ENCODE peak calls at places on chromosomes 13 and 19, in five cellular contexts. I is astrocyte of the cerebellum, Z is left ventricle myocardium inferior, G is MM.1S, C is foreskin fibroblast. V is an unnamed sample.

GRCh38 chr13:29693297-29693945 is 97.9 kb upstream of the SLC7A1 start:
- DNase-seq in I (no peak), Z (no peak), G (no peak), C (no peak), V (no peak)

GRCh38 chr19:18832331-18833140 is 777 bp downstream of the UPF1 start:
- DNase-seq in I (no peak), Z (no peak), G (peak), C (no peak), V (no peak)

GRCh38 chr13:35882722-35883497 is 248.3 kb downstream of the DCLK1 start:
- DNase-seq in I (no peak), Z (no peak), G (no peak), C (no peak), V (no peak)

GRCh38 chr13:20383058-20383457 is 142.6 kb downstream of the CRYL1 start:
- DNase-seq in I (no peak), Z (no peak), G (no peak), C (no peak), V (no peak)

GRCh38 chr13:112851107-112852046 is 117.6 kb upstream of the MCF2L start:
- DNase-seq in I (no peak), Z (no peak), G (no peak), C (no peak), V (no peak)

GRCh38 chr13:80884031-80884785 is 543.3 kb upstream of the SPRY2 start:
- DNase-seq in I (no peak), Z (no peak), G (no peak), C (no peak), V (no peak)

GRCh38 chr19:13960863-13961784 is 8.8 kb downstream of the DCAF15 start:
- DNase-seq in I (no peak), Z (no peak), G (no peak), C (no peak), V (no peak)

GRCh38 chr19:18644144-18645034 is 7.6 kb downstream of the KLHL26 start:
- DNase-seq in I (no peak), Z (no peak), G (no peak), C (no peak), V (no peak)

GRCh38 chr19:47899335-47899734 is 13.2 kb upstream of the SULT2A1 start:
- DNase-seq in I (no peak), Z (no peak), G (no peak), C (no peak), V (no peak)

GRCh38 chr19:7442423-7442822 is 46.4 kb downstream of the PEX11G start:
- DNase-seq in I (no peak), Z (peak), G (no peak), C (no peak), V (no peak)

GRCh38 chr19:457636-458035 is 3.2 kb downstream of the SHC2 start:
- DNase-seq in I (no peak), Z (no peak), G (no peak), C (no peak), V (no peak)

GRCh38 chr19:54478677-54479266 is 5.7 kb upstream of the CDC42EP5 start:
- DNase-seq in I (peak), Z (no peak), G (peak), C (no peak), V (no peak)

GRCh38 chr19:46487178-46487801 is 8.4 kb downstream of the PNMA8B start:
- DNase-seq in I (no peak), Z (no peak), G (no peak), C (no peak), V (no peak)

GRCh38 chr19:46487802-46488445 is 7.7 kb downstream of the PNMA8B start:
- DNase-seq in I (no peak), Z (peak), G (peak), C (peak), V (no peak)

GRCh38 chr19:46488551-46488950 is 7.1 kb downstream of the PNMA8B start:
- DNase-seq in I (no peak), Z (no peak), G (no peak), C (no peak), V (no peak)

GRCh38 chr19:46490774-46491173 is 4.9 kb downstream of the PNMA8B start:
- DNase-seq in I (no peak), Z (no peak), G (no peak), C (no peak), V (no peak)

GRCh38 chr19:46489445-46490272 is 6.0 kb downstream of the PNMA8B start:
- DNase-seq in I (no peak), Z (peak), G (no peak), C (peak), V (no peak)
- H3K4me3 ChIP-seq in I (no peak), Z (peak), G (no peak), C (no peak), V (no peak)

GRCh38 chr13:48156466-48156865 is 61.6 kb upstream of the MED4 start:
- DNase-seq in I (no peak), Z (no peak), G (peak), C (no peak), V (no peak)
- H3K4me3 ChIP-seq in I (no peak), Z (no peak), G (no peak), C (no peak), V (no peak)

DNA sequence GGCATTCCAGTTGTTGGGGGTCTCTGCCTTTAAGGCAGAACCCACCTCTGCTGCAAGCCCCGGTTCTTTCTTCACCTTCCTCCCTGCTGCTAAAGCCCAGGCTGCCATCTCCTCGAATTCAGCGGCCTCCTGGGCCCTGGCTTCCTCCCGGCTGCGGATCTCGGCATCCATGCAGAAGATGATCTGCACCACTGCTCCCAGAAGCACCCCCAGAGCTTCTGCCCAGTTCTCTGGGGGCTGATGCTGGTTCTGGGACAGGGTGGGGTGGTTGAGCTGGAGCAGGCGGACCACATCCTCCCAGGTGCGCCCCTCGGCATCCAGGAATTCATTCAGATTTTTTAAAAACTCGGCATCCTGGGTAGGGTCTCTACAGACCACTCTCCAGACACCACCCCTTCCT is 987 bp downstream of the PNMA8A start:
- DNase-seq in I (no peak), Z (no peak), G (no peak), C (no peak), V (no peak)
- H3K4me3 ChIP-seq in I (no peak), Z (peak), G (no peak), C (no peak), V (no peak)

GRCh38 chr13:24323036-24323738 is 13.8 kb downstream of the C1QTNF9 start:
- DNase-seq in I (no peak), Z (no peak), G (no peak), C (no peak), V (no peak)

GRCh38 chr13:24323739-24324075 is 14.3 kb downstream of the C1QTNF9 start:
- DNase-seq in I (no peak), Z (no peak), G (no peak), C (no peak), V (no peak)

DNA sequence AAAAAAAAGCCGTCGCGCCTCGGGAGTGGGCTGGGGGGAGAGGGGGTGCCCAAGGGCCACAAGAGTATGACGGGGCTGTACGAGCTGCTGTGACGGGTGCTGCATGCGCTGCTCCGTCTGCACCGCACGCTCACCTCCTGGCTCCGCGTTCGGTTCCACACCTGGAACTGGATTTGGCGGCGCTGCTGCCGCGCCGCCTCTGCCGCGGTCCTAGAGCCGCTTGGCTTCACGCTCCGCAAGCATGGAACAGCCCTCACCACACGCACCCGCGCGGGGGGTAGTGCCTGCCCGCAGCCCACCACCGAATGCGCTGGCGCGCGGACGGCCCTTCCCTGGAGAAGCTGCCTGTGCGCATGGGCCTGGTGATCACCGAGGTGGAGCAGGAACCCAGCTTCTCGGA is 18.8 kb downstream of the C1QTNF9 start:
- DNase-seq in I (no peak), Z (no peak), G (no peak), C (no peak), V (no peak)
- H3K4me3 ChIP-seq in I (peak), Z (no peak), G (no peak), C (peak), V (peak)

GRCh38 chr13:66992183-66992582 is 238.0 kb downstream of the PCDH9 start:
- DNase-seq in I (peak), Z (no peak), G (no peak), C (peak), V (peak)

GRCh38 chr13:66992683-66993082 is 237.5 kb downstream of the PCDH9 start:
- DNase-seq in I (no peak), Z (no peak), G (no peak), C (no peak), V (no peak)

GRCh38 chr13:66995366-66995663 is 234.8 kb downstream of the PCDH9 start:
- DNase-seq in I (no peak), Z (no peak), G (peak), C (no peak), V (no peak)

GRCh38 chr13:66994498-66995365 is 235.4 kb downstream of the PCDH9 start:
- DNase-seq in I (no peak), Z (no peak), G (peak), C (no peak), V (no peak)

DNA sequence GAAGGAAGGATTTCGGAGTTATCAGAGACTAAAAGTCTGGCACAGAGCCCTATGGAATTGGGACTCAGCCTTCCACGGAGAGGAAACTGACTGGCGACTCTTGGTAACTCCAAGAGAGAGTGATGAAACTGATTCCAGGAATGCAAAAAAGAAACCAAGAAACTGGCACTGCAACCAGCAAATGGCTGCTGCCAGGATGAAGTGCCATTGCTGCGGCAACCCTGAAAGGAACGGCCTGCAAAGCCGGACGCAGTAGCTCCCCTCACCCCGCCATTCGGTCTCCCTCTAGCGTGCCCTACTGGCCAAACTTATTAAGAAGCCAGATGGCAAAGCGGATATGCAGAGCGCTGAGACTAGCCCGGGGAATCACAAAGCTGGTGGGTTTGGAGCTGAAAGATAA is 236.0 kb downstream of the PCDH9 start:
- DNase-seq in I (peak), Z (peak), G (peak), C (peak), V (peak)
- H3K4me3 ChIP-seq in I (peak), Z (peak), G (no peak), C (peak), V (no peak)

GRCh38 chr19:6091771-6092291 is 18.5 kb downstream of the RFX2 start:
- DNase-seq in I (no peak), Z (no peak), G (no peak), C (no peak), V (no peak)
- H3K4me3 ChIP-seq in I (peak), Z (peak), G (no peak), C (peak), V (peak)

GRCh38 chr19:4518345-4519171 is at the start of gene PLIN4:
- DNase-seq in I (no peak), Z (peak), G (no peak), C (peak), V (peak)

GRCh38 chr19:4515732-4516131 is 2.6 kb downstream of the PLIN4 start:
- DNase-seq in I (no peak), Z (no peak), G (no peak), C (no peak), V (no peak)

GRCh38 chr19:4516939-4517300 is 1.4 kb downstream of the PLIN4 start:
- DNase-seq in I (no peak), Z (peak), G (no peak), C (no peak), V (no peak)

GRCh38 chr19:4517451-4518057 is 732 bp downstream of the PLIN4 start:
- DNase-seq in I (no peak), Z (no peak), G (no peak), C (no peak), V (no peak)

GRCh38 chr19:4516199-4516938 is 1.9 kb downstream of the PLIN4 start:
- DNase-seq in I (no peak), Z (no peak), G (no peak), C (no peak), V (no peak)
- H3K4me3 ChIP-seq in I (no peak), Z (peak), G (no peak), C (no peak), V (no peak)

DNA sequence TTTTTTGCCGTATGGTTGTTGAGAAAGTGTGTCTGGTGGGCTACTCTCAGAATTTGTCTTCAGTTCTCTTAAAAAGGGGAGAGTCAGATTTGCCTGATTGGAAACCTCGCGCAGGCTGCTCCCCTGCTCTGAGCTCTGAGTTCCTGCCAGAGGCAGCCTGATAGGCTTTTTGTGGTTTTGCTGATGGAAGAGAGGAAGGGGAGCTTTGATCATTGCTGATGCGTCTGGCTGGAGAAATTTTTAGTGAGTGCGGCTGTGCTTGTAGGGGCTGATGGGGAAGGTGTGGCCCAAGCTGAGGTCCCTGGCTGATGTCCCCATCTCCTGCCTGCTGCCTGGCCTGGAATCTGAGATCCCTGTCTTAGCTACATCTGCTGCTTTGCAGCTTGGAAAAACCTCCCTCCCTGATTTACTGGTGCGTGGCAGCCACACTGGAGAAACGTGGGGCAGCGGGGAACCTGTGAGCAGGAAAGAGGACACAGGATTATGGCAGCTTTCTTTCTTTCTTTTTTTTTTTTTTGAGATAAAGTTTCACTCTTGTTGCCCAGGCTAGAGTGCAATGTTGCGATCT is 2.9 kb downstream of the CHST8 start:
- DNase-seq in I (no peak), Z (no peak), G (no peak), C (no peak), V (no peak)
- H3K4me3 ChIP-seq in I (no peak), Z (no peak), G (no peak), C (no peak), V (no peak)

GRCh38 chr13:41017153-41017552 is 2.0 kb downstream of the ELF1 start:
- DNase-seq in I (no peak), Z (no peak), G (peak), C (no peak), V (no peak)

GRCh38 chr13:41018583-41018909 is 570 bp downstream of the ELF1 start:
- DNase-seq in I (no peak), Z (no peak), G (no peak), C (no peak), V (no peak)

GRCh38 chr13:41019027-41019487 is at the start of gene ELF1:
- DNase-seq in I (peak), Z (no peak), G (peak), C (peak), V (peak)

GRCh38 chr13:41019578-41020347 is 647 bp upstream of the ELF1 start:
- DNase-seq in I (no peak), Z (no peak), G (no peak), C (no peak), V (no peak)

GRCh38 chr13:41017744-41018582 is 1.2 kb downstream of the ELF1 start:
- DNase-seq in I (no peak), Z (no peak), G (no peak), C (no peak), V (no peak)
- H3K4me3 ChIP-seq in I (no peak), Z (peak), G (peak), C (no peak), V (no peak)

GRCh38 chr19:16383584-16384161 is 59.0 kb downstream of the KLF2 start:
- DNase-seq in I (no peak), Z (no peak), G (no peak), C (no peak), V (no peak)
- H3K4me3 ChIP-seq in I (no peak), Z (peak), G (no peak), C (no peak), V (no peak)

V was measured in skeletal muscle cell.